ENCODE peak calls at places on chromosomes 11 and 22, in seven cellular contexts. Y is fibroblast of the aortic adventitia, D is AG04450, H is MM.1S, T is ovary, P is cardiac fibroblast, V is left lung. O is an unnamed sample.
A peak's percentile ranks its signal among the peaks of the same experiment; 100 is the strongest.

GRCh38 chr11:117345039-117345438 is 17.4 kb downstream of the CEP164 start:
- DNase-seq in Y (peak; percentile 10), T (no peak), H (no peak), D (no peak), V (no peak), P (no peak), O (no peak)

GRCh38 chr11:68204402-68204801 is 8.7 kb downstream of the KMT5B start:
- DNase-seq in V (no peak), Y (no peak), P (no peak), H (peak; percentile 61), D (no peak), T (no peak), O (no peak)

GRCh38 chr11:113796663-113797259 is 17.2 kb downstream of the CLDN25 start:
- DNase-seq in V (no peak), D (no peak), P (peak; percentile 59), T (no peak), Y (peak; percentile 53), H (peak; percentile 25), O (peak; percentile 70)

GRCh38 chr11:64150481-64151239 is 15.3 kb downstream of the MACROD1 start:
- DNase-seq in D (no peak), Y (no peak), T (no peak), V (no peak), P (no peak), H (no peak), O (no peak)

GRCh38 chr22:23102776-23103175 is 32.5 kb downstream of the GNAZ start:
- DNase-seq in H (no peak), P (no peak), V (no peak), T (no peak), D (no peak), Y (no peak), O (peak; percentile 5)

GRCh38 chr11:62088331-62088933 is 35.4 kb upstream of the INCENP start:
- DNase-seq in P (no peak), H (no peak), D (no peak), Y (no peak), T (no peak), V (no peak), O (no peak)

GRCh38 chr11:75797796-75798195 is 17.2 kb upstream of the UVRAG start:
- DNase-seq in D (no peak), Y (peak; percentile 22), T (no peak), P (peak; percentile 17), V (no peak), H (no peak), O (no peak)

GRCh38 chr22:27074016-27074415 is 416.6 kb downstream of the MIAT start:
- DNase-seq in T (no peak), P (no peak), Y (no peak), H (no peak), D (no peak), V (no peak), O (peak; percentile 37)

GRCh38 chr22:44132724-44133123 is 48.0 kb upstream of the PARVG start:
- DNase-seq in P (no peak), T (no peak), H (no peak), D (no peak), V (no peak), Y (no peak), O (no peak)

GRCh38 chr11:8087756-8088155 is 6.7 kb downstream of the TUB start:
- DNase-seq in Y (no peak), H (no peak), V (no peak), D (no peak), P (no peak), T (no peak), O (no peak)

GRCh38 chr11:122709042-122709760 is 53.7 kb downstream of the UBASH3B start:
- DNase-seq in H (no peak), Y (peak; percentile 70), P (peak; percentile 59), T (no peak), V (no peak), D (no peak), O (peak; percentile 71)

GRCh38 chr22:17751596-17751995 is 22.7 kb downstream of the BID start:
- DNase-seq in D (no peak), P (no peak), Y (no peak), T (no peak), H (no peak), V (no peak), O (no peak)

GRCh38 chr11:45879803-45880685 is 5.4 kb upstream of the MAPK8IP1 start:
- DNase-seq in D (no peak), Y (no peak), P (no peak), H (no peak), T (no peak), V (no peak), O (no peak)

GRCh38 chr11:24496371-24496727 is 504 bp upstream of the LUZP2 start:
- DNase-seq in H (no peak), D (no peak), T (no peak), Y (peak; percentile 16), V (no peak), P (no peak), O (peak; percentile 27)

GRCh38 chr22:19121631-19122142 is 525 bp downstream of the DGCR2 start:
- DNase-seq in Y (no peak), D (no peak), V (peak; percentile 62), H (peak; percentile 48), T (peak; percentile 63), P (peak; percentile 31), O (peak; percentile 29)

GRCh38 chr11:85589373-85589772 is 37.8 kb downstream of the DLG2 start:
- DNase-seq in V (no peak), D (no peak), T (no peak), Y (no peak), H (no peak), P (no peak), O (no peak)

GRCh38 chr22:17072877-17073276 is 11.9 kb upstream of the IL17RA start:
- DNase-seq in P (no peak), D (no peak), V (no peak), H (no peak), Y (no peak), T (no peak), O (no peak)

GRCh38 chr11:6357222-6357621 is 33.1 kb upstream of the SMPD1 start:
- DNase-seq in H (no peak), P (peak; percentile 87), Y (peak; percentile 95), V (peak; percentile 65), D (peak; percentile 67), T (peak; percentile 53), O (peak; percentile 80)

GRCh38 chr11:61688368-61689163 is 8.4 kb downstream of the DAGLA start:
- DNase-seq in T (no peak), H (no peak), Y (peak; percentile 88), V (peak; percentile 80), P (peak; percentile 71), D (no peak), O (no peak)

GRCh38 chr11:67435031-67435726 is 2.3 kb downstream of the PTPRCAP start:
- DNase-seq in D (no peak), Y (no peak), P (no peak), T (no peak), V (no peak), H (no peak), O (no peak)

GRCh38 chr22:28246392-28246791 is 327.3 kb upstream of the PITPNB start:
- DNase-seq in P (peak; percentile 49), D (no peak), Y (peak; percentile 75), T (no peak), H (no peak), V (no peak), O (peak; percentile 83)

GRCh38 chr11:23959466-23959865 is 537.4 kb upstream of the LUZP2 start:
- DNase-seq in H (no peak), Y (no peak), T (no peak), D (no peak), V (no peak), P (no peak), O (no peak)

GRCh38 chr22:40534379-40535188 is 101.9 kb downstream of the MRTFA start:
- DNase-seq in D (no peak), Y (peak; percentile 60), V (no peak), T (no peak), P (peak; percentile 57), H (no peak), O (peak; percentile 66)

GRCh38 chr22:29037340-29037932 is 24.2 kb downstream of the C22orf31 start:
- DNase-seq in Y (no peak), V (no peak), H (no peak), T (no peak), P (no peak), D (no peak), O (no peak)

GRCh38 chr22:50303848-50304527 is 3.5 kb downstream of the PLXNB2 start:
- DNase-seq in T (peak; percentile 61), H (no peak), D (no peak), Y (no peak), P (no peak), V (peak; percentile 76), O (no peak)
- TF ChIP-seq CTCF in T (no peak), H (no peak), D (peak; percentile 16), Y (peak; percentile 3), P (peak; percentile 16), V (no peak), O (no peak)

DNA sequence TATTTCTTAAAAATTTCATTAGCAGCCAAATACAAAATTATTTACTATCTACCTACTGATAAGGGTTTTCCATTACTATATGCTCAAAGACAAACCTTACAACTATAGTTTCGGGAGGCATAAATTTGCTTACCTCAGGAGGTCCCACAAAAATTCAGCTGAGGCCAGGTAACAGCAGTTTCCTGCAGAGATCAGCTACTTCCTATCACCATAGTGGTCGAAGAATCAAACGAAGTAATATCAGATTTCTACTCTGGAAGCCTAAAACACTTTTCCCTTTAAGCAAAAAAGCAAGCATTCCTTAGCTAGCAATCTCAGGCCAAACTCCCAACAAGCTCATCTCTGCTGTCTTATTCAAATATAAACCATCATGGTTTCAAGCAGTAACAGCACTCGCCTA is 3.1 kb downstream of the NAP1L4 start:
- DNase-seq in P (no peak), T (no peak), H (peak; percentile 75), V (no peak), D (no peak), Y (no peak), O (peak; percentile 37)
- H3K4me3 ChIP-seq in P (no peak overlapping the region), T (no peak overlapping the region), H (peak overlapping the region; percentile 98), V (no peak overlapping the region), D (peak overlapping the region; percentile 91), Y (peak overlapping the region; percentile 92), O (peak overlapping the region; percentile 71)

DNA sequence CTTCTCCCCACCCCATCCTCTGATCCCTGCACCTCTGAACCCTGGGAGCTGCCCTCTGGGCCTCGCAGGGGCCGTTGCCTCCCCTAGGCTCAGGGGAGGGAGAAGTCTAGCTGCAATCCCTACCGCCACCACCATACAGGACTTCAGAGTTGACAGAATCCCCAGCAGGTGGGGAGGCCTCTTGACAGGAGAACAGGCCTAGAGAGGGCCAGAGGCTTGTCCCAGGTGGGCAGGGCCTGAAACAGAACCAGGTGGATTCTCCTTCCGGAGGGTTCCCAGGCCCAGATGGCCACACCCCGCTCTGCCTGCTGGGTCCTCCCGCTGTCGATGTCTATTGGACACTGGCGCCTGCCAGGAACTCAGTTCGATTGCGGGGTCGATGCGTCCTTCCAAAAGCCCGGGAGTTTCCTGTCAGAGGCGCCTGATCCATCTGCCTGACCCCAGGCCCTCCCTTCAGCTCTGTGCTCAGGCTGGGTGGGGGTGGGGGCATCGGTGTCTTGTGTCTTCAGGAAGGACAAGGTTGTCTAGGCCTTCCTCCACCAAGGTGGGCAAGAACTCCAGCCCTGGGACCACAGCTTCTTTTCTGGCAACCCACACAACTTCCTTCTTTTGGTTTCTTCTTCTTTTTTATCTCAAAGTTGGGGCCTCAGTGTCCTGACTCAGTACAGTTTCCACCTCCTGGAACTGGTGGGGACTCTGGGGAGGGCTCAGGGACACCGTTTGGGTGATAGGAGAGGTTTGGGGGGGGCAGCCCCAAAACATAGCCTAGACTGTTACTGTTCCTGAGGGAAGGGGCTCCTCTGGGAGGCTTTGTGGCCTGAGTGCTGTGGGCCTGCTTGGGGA is 6.4 kb downstream of the STARD10 start:
- DNase-seq in D (no peak), P (no peak), T (no peak), V (no peak), H (no peak), Y (no peak), O (no peak)
- TF ChIP-seq CTCF in D (peak; percentile 4), P (peak; percentile 14), T (no peak), V (peak; percentile 31), H (peak; percentile 4), Y (peak; percentile 9), O (peak; percentile 21)

GRCh38 chr11:65388731-65389130 is 2.3 kb downstream of the FRMD8 start:
- DNase-seq in H (peak; percentile 81), T (no peak), V (no peak), P (no peak), Y (no peak), D (no peak), O (peak; percentile 27)
- H3K4me3 ChIP-seq in H (peak overlapping the region; percentile 13), T (no peak overlapping the region), V (no peak overlapping the region), P (no peak overlapping the region), Y (peak overlapping the region; percentile 33), D (no peak overlapping the region), O (peak overlapping the region; percentile 22)

O was measured in choroid plexus epithelial cell.